ENCODE peak calls at places on chromosomes 4 and X, in seven cellular contexts. One of them, this sample, is unnamed.
A peak's percentile ranks its signal among the peaks of the same experiment; 100 is the strongest.

GRCh38 chr4:145505945-145506344 is 24.3 kb downstream of the SMAD1 start:
- DNase-seq in dermis microvascular lymphatic vessel endothelial cell: no peak
- DNase-seq in SK-N-SH: no peak
- DNase-seq in MCF 10A: no peak
- DNase-seq in activated CD8-positive, alpha-beta memory T cell treated with anti-CD3 and anti-CD28 coated beads for 1 hour: no peak
- DNase-seq in LoVo: no peak
- DNase-seq in activated CD4-positive, alpha-beta T cell treated with anti-CD3 and anti-CD28 coated beads, Interleukin-2, amount 10 ng/mL, durations not matched to agents 7 days and 5 days: no peak
- DNase-seq in this sample: no peak

GRCh38 chr4:105622269-105622668 is 69.8 kb downstream of the ARHGEF38 start:
- DNase-seq in activated CD4-positive, alpha-beta T cell treated with anti-CD3 and anti-CD28 coated beads, Interleukin-2, amount 10 ng/mL, durations not matched to agents 7 days and 5 days: no peak
- DNase-seq in dermis microvascular lymphatic vessel endothelial cell: no peak
- DNase-seq in activated CD8-positive, alpha-beta memory T cell treated with anti-CD3 and anti-CD28 coated beads for 1 hour: no peak
- DNase-seq in LoVo: no peak
- DNase-seq in SK-N-SH: no peak
- DNase-seq in MCF 10A: peak; percentile 45
- DNase-seq in this sample: no peak

GRCh38 chr4:186037692-186038658 is 31.0 kb upstream of the TLR3 start:
- DNase-seq in activated CD4-positive, alpha-beta T cell treated with anti-CD3 and anti-CD28 coated beads, Interleukin-2, amount 10 ng/mL, durations not matched to agents 7 days and 5 days: peak; percentile 42
- DNase-seq in LoVo: peak; percentile 55
- DNase-seq in MCF 10A: peak; percentile 79
- DNase-seq in dermis microvascular lymphatic vessel endothelial cell: peak; percentile 81
- DNase-seq in activated CD8-positive, alpha-beta memory T cell treated with anti-CD3 and anti-CD28 coated beads for 1 hour: no peak
- DNase-seq in SK-N-SH: peak; percentile 61
- DNase-seq in this sample: peak; percentile 68

GRCh38 chr4:22071749-22072148 is 123.2 kb upstream of the KCNIP4 start:
- DNase-seq in activated CD4-positive, alpha-beta T cell treated with anti-CD3 and anti-CD28 coated beads, Interleukin-2, amount 10 ng/mL, durations not matched to agents 7 days and 5 days: no peak
- DNase-seq in MCF 10A: peak; percentile 62
- DNase-seq in activated CD8-positive, alpha-beta memory T cell treated with anti-CD3 and anti-CD28 coated beads for 1 hour: no peak
- DNase-seq in dermis microvascular lymphatic vessel endothelial cell: no peak
- DNase-seq in SK-N-SH: no peak
- DNase-seq in LoVo: no peak
- DNase-seq in this sample: no peak

GRCh38 chrX:68947882-68948605 is 119.2 kb downstream of the EFNB1 start:
- DNase-seq in dermis microvascular lymphatic vessel endothelial cell: no peak
- DNase-seq in LoVo: no peak
- DNase-seq in MCF 10A: no peak
- DNase-seq in activated CD8-positive, alpha-beta memory T cell treated with anti-CD3 and anti-CD28 coated beads for 1 hour: no peak
- DNase-seq in activated CD4-positive, alpha-beta T cell treated with anti-CD3 and anti-CD28 coated beads, Interleukin-2, amount 10 ng/mL, durations not matched to agents 7 days and 5 days: no peak
- DNase-seq in SK-N-SH: peak; percentile 76
- DNase-seq in this sample: peak; percentile 6

GRCh38 chr4:189143255-189143654 is 797.4 kb upstream of the FRG1 start:
- DNase-seq in SK-N-SH: no peak
- DNase-seq in dermis microvascular lymphatic vessel endothelial cell: no peak
- DNase-seq in MCF 10A: peak; percentile 100
- DNase-seq in activated CD8-positive, alpha-beta memory T cell treated with anti-CD3 and anti-CD28 coated beads for 1 hour: no peak
- DNase-seq in activated CD4-positive, alpha-beta T cell treated with anti-CD3 and anti-CD28 coated beads, Interleukin-2, amount 10 ng/mL, durations not matched to agents 7 days and 5 days: no peak
- DNase-seq in LoVo: peak; percentile 69
- DNase-seq in this sample: no peak

GRCh38 chrX:2638279-2638678 is 52.8 kb upstream of the CD99 start:
- DNase-seq in activated CD4-positive, alpha-beta T cell treated with anti-CD3 and anti-CD28 coated beads, Interleukin-2, amount 10 ng/mL, durations not matched to agents 7 days and 5 days: peak; percentile 32
- DNase-seq in MCF 10A: no peak
- DNase-seq in LoVo: no peak
- DNase-seq in activated CD8-positive, alpha-beta memory T cell treated with anti-CD3 and anti-CD28 coated beads for 1 hour: no peak
- DNase-seq in dermis microvascular lymphatic vessel endothelial cell: no peak
- DNase-seq in SK-N-SH: no peak
- DNase-seq in this sample: no peak

GRCh38 chr4:39279416-39279815 is 86.7 kb downstream of the RFC1 start:
- DNase-seq in MCF 10A: no peak
- DNase-seq in LoVo: no peak
- DNase-seq in activated CD8-positive, alpha-beta memory T cell treated with anti-CD3 and anti-CD28 coated beads for 1 hour: no peak
- DNase-seq in SK-N-SH: no peak
- DNase-seq in activated CD4-positive, alpha-beta T cell treated with anti-CD3 and anti-CD28 coated beads, Interleukin-2, amount 10 ng/mL, durations not matched to agents 7 days and 5 days: no peak
- DNase-seq in dermis microvascular lymphatic vessel endothelial cell: no peak
- DNase-seq in this sample: no peak